ENCODE peak calls at places on chromosomes 11 and 22, in four cellular contexts. One of them, this sample, is unnamed.

GRCh38 chr11:17861036-17861755 is 126.6 kb downstream of the KCNC1 start:
- DNase-seq in brain microvascular endothelial cell: no peak
- DNase-seq in PC-9: no peak
- DNase-seq in neuronal stem cell: no peak
- DNase-seq in this sample: no peak

GRCh38 chr11:70501026-70501901 is 102.9 kb downstream of the CTTN start:
- DNase-seq in PC-9: no peak
- DNase-seq in brain microvascular endothelial cell: no peak
- DNase-seq in neuronal stem cell: no peak
- DNase-seq in this sample: no peak

GRCh38 chr11:117825538-117826359 is 1.2 kb upstream of the FXYD2 start:
- DNase-seq in PC-9: no peak
- DNase-seq in brain microvascular endothelial cell: no peak
- DNase-seq in neuronal stem cell: no peak
- DNase-seq in this sample: no peak

GRCh38 chr22:45895436-45896152 is 81.4 kb downstream of the WNT7B start:
- DNase-seq in brain microvascular endothelial cell: no peak
- DNase-seq in PC-9: no peak
- DNase-seq in neuronal stem cell: no peak
- DNase-seq in this sample: no peak

GRCh38 chr11:84890706-84891105 is 736.4 kb downstream of the DLG2 start:
- DNase-seq in PC-9: no peak
- DNase-seq in neuronal stem cell: peak
- DNase-seq in brain microvascular endothelial cell: peak
- DNase-seq in this sample: no peak

GRCh38 chr11:57444362-57445074 is 15.8 kb upstream of the RTN4RL2 start:
- DNase-seq in PC-9: no peak
- DNase-seq in neuronal stem cell: no peak
- DNase-seq in brain microvascular endothelial cell: no peak
- DNase-seq in this sample: no peak

GRCh38 chr11:94303884-94304459 is 408 bp upstream of the IZUMO1R start:
- DNase-seq in neuronal stem cell: no peak
- DNase-seq in PC-9: no peak
- DNase-seq in brain microvascular endothelial cell: no peak
- DNase-seq in this sample: no peak

GRCh38 chr11:131643171-131643570 is 272.8 kb downstream of the NTM start:
- DNase-seq in PC-9: no peak
- DNase-seq in neuronal stem cell: no peak
- DNase-seq in brain microvascular endothelial cell: no peak
- DNase-seq in this sample: no peak

GRCh38 chr11:72758304-72758689 is 6.1 kb upstream of the ARAP1 start:
- DNase-seq in brain microvascular endothelial cell: peak
- DNase-seq in neuronal stem cell: no peak
- DNase-seq in PC-9: no peak
- DNase-seq in this sample: no peak

GRCh38 chr22:48218889-48219420 is 1456.5 kb downstream of the TBC1D22A start:
- DNase-seq in PC-9: no peak
- DNase-seq in brain microvascular endothelial cell: no peak
- DNase-seq in neuronal stem cell: no peak
- DNase-seq in this sample: no peak

GRCh38 chr11:20367313-20367948 is 3.9 kb downstream of the HTATIP2 start:
- DNase-seq in neuronal stem cell: no peak
- DNase-seq in PC-9: peak
- DNase-seq in brain microvascular endothelial cell: peak
- DNase-seq in this sample: peak

GRCh38 chr22:48743601-48744282 is 1083.9 kb downstream of the BRD1 start:
- DNase-seq in PC-9: no peak
- DNase-seq in brain microvascular endothelial cell: no peak
- DNase-seq in neuronal stem cell: no peak
- DNase-seq in this sample: no peak

GRCh38 chr11:103326070-103326794 is 217.0 kb downstream of the DYNC2H1 start:
- DNase-seq in neuronal stem cell: peak
- DNase-seq in PC-9: peak
- DNase-seq in brain microvascular endothelial cell: peak
- DNase-seq in this sample: no peak

GRCh38 chr11:12199231-12199948 is 89.0 kb downstream of the MICAL2 start:
- DNase-seq in brain microvascular endothelial cell: no peak
- DNase-seq in neuronal stem cell: no peak
- DNase-seq in PC-9: no peak
- DNase-seq in this sample: no peak

GRCh38 chr22:37189011-37189466 is 992 bp upstream of the C1QTNF6 start:
- DNase-seq in neuronal stem cell: no peak
- DNase-seq in PC-9: peak
- DNase-seq in brain microvascular endothelial cell: no peak
- DNase-seq in this sample: peak

GRCh38 chr11:128157423-128158298 is 429.7 kb downstream of the ETS1 start:
- DNase-seq in neuronal stem cell: peak
- DNase-seq in PC-9: peak
- DNase-seq in brain microvascular endothelial cell: peak
- DNase-seq in this sample: peak

GRCh38 chr11:10476927-10477689 is 22.0 kb downstream of the AMPD3 start:
- DNase-seq in neuronal stem cell: no peak
- DNase-seq in PC-9: no peak
- DNase-seq in brain microvascular endothelial cell: no peak
- DNase-seq in this sample: no peak

GRCh38 chr22:35530700-35531099 is 9.9 kb upstream of the RASD2 start:
- DNase-seq in brain microvascular endothelial cell: no peak
- DNase-seq in neuronal stem cell: no peak
- DNase-seq in PC-9: no peak
- DNase-seq in this sample: no peak

GRCh38 chr11:45472713-45473317 is 186.7 kb upstream of the SYT13 start:
- DNase-seq in brain microvascular endothelial cell: no peak
- DNase-seq in PC-9: no peak
- DNase-seq in neuronal stem cell: no peak
- DNase-seq in this sample: no peak

GRCh38 chr11:42025404-42025803 is 566.0 kb upstream of the LRRC4C start:
- DNase-seq in PC-9: no peak
- DNase-seq in brain microvascular endothelial cell: peak
- DNase-seq in neuronal stem cell: no peak
- DNase-seq in this sample: no peak

GRCh38 chr11:131195801-131196517 is 174.5 kb upstream of the NTM start:
- DNase-seq in neuronal stem cell: no peak
- DNase-seq in PC-9: no peak
- DNase-seq in brain microvascular endothelial cell: peak
- DNase-seq in this sample: no peak

GRCh38 chr11:15704064-15704463 is 589.3 kb downstream of the INSC start:
- DNase-seq in neuronal stem cell: no peak
- DNase-seq in brain microvascular endothelial cell: no peak
- DNase-seq in PC-9: no peak
- DNase-seq in this sample: no peak

GRCh38 chr11:43574949-43575915 is 105.3 kb upstream of the HSD17B12 start:
- DNase-seq in neuronal stem cell: no peak
- DNase-seq in PC-9: no peak
- DNase-seq in brain microvascular endothelial cell: peak
- DNase-seq in this sample: peak

GRCh38 chr11:63866211-63866610 is 27.3 kb downstream of the MARK2 start:
- DNase-seq in brain microvascular endothelial cell: peak
- DNase-seq in PC-9: no peak
- DNase-seq in neuronal stem cell: no peak
- DNase-seq in this sample: peak

GRCh38 chr11:643849-644738 is 7.0 kb downstream of the DRD4 start:
- DNase-seq in PC-9: no peak
- DNase-seq in neuronal stem cell: no peak
- DNase-seq in brain microvascular endothelial cell: no peak
- DNase-seq in this sample: no peak

GRCh38 chr11:862028-862703 is 19.5 kb downstream of the TSPAN4 start:
- DNase-seq in PC-9: no peak
- DNase-seq in neuronal stem cell: no peak
- DNase-seq in brain microvascular endothelial cell: no peak
- DNase-seq in this sample: no peak

GRCh38 chr11:121890377-121890776 is 225.6 kb downstream of the BLID start:
- DNase-seq in neuronal stem cell: no peak
- DNase-seq in brain microvascular endothelial cell: peak
- DNase-seq in PC-9: no peak
- DNase-seq in this sample: no peak

GRCh38 chr11:279966-280761 is 2.0 kb downstream of the NLRP6 start:
- DNase-seq in neuronal stem cell: no peak
- DNase-seq in brain microvascular endothelial cell: no peak
- DNase-seq in PC-9: no peak
- DNase-seq in this sample: peak

GRCh38 chr22:42726811-42727210 is 6.1 kb upstream of the A4GALT start:
- DNase-seq in brain microvascular endothelial cell: no peak
- DNase-seq in neuronal stem cell: no peak
- DNase-seq in PC-9: peak
- DNase-seq in this sample: no peak

DNA sequence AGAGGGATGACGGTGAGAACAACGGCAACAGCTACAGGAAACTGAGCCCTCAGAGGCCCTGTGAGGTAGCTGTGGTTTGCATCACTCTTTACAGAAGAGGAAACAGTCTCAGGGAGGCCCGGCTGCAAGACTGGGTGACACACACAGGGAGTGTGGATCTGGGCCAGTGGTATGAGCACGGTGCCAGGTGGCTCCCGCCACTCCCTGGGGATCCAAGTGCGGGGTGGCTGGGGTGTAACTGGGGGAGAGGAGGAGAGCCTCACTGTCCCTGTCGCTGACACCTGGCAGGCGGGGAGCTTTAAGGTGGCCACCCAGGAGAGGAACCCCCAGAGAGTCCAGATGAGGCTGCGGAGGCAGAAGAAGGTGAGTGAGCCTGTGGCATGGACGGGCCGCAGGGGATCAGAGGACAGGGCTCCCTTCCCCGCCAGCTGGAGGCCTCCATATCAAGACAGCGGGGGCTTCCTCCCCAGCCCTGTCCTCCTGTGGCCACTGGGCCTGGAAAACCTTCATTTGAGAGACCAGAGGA is 5.6 kb downstream of the RGL4 start:
- DNase-seq in PC-9: no peak
- DNase-seq in brain microvascular endothelial cell: peak
- DNase-seq in neuronal stem cell: no peak
- DNase-seq in this sample: peak
- H3K4me3 ChIP-seq in PC-9: no peak
- H3K4me3 ChIP-seq in brain microvascular endothelial cell: no peak
- H3K4me3 ChIP-seq in neuronal stem cell: no peak
- H3K4me3 ChIP-seq in this sample: peak

DNA sequence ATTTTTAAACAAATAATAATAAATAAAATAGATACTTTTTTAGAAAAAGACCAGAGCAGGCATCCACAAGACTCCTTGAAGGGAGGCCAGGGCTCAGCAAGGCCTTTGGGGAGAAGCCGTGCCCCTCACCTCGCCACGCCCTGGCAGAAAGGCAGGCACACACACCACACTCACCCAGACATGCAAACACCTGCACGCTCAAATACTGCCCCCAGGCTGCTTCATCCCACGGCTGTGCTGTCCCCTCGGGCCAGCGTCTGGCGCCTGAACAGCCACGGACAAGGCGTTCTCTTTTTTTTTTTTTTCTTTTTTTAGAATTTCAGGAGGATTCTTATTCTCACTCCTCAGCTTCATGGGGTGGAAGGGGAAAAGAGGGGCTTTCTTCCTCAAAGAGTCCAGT is 1.5 kb downstream of the FADS3 start:
- DNase-seq in PC-9: no peak
- DNase-seq in brain microvascular endothelial cell: no peak
- DNase-seq in neuronal stem cell: no peak
- DNase-seq in this sample: no peak
- H3K4me3 ChIP-seq in PC-9: peak
- H3K4me3 ChIP-seq in brain microvascular endothelial cell: no peak
- H3K4me3 ChIP-seq in neuronal stem cell: no peak
- H3K4me3 ChIP-seq in this sample: no peak

GRCh38 chr11:7512525-7513209 is 1.1 kb upstream of the PPFIBP2 start:
- DNase-seq in PC-9: no peak
- DNase-seq in brain microvascular endothelial cell: no peak
- DNase-seq in neuronal stem cell: no peak
- DNase-seq in this sample: no peak
- H3K4me3 ChIP-seq in PC-9: peak
- H3K4me3 ChIP-seq in brain microvascular endothelial cell: peak
- H3K4me3 ChIP-seq in neuronal stem cell: peak
- H3K4me3 ChIP-seq in this sample: peak

DNA sequence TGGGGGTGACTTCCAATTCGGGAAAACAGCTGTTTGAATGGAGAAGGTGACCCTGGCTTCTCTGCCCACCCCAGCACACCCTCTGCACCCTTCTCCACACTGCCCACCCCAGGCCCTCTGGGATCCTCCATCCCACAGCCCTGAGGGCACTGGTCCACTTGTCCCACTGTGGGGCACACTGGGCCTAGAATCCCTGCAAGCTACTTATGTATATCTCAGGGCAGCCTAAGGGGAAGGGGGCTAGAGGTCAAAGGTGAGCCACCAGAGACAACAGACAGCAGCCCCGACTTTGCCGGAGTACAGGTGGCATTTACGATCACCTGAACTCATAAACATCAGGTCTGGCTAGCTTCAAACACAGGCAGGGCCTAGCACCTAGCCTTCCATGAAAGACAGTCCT is 686 bp upstream of the SCUBE2 start:
- DNase-seq in PC-9: no peak
- DNase-seq in brain microvascular endothelial cell: no peak
- DNase-seq in neuronal stem cell: no peak
- DNase-seq in this sample: no peak
- H3K4me3 ChIP-seq in PC-9: no peak
- H3K4me3 ChIP-seq in brain microvascular endothelial cell: no peak
- H3K4me3 ChIP-seq in neuronal stem cell: no peak
- H3K4me3 ChIP-seq in this sample: no peak

GRCh38 chr11:126079640-126080205 is 17.1 kb upstream of the CDON start:
- DNase-seq in brain microvascular endothelial cell: no peak
- DNase-seq in neuronal stem cell: no peak
- DNase-seq in PC-9: peak
- DNase-seq in this sample: no peak
- H3K4me3 ChIP-seq in brain microvascular endothelial cell: no peak
- H3K4me3 ChIP-seq in neuronal stem cell: no peak
- H3K4me3 ChIP-seq in PC-9: peak
- H3K4me3 ChIP-seq in this sample: no peak

GRCh38 chr11:86673055-86673843 is 833 bp upstream of the ME3 start:
- DNase-seq in brain microvascular endothelial cell: no peak
- DNase-seq in PC-9: no peak
- DNase-seq in neuronal stem cell: no peak
- DNase-seq in this sample: no peak
- H3K4me3 ChIP-seq in brain microvascular endothelial cell: no peak
- H3K4me3 ChIP-seq in PC-9: peak
- H3K4me3 ChIP-seq in neuronal stem cell: no peak
- H3K4me3 ChIP-seq in this sample: no peak

DNA sequence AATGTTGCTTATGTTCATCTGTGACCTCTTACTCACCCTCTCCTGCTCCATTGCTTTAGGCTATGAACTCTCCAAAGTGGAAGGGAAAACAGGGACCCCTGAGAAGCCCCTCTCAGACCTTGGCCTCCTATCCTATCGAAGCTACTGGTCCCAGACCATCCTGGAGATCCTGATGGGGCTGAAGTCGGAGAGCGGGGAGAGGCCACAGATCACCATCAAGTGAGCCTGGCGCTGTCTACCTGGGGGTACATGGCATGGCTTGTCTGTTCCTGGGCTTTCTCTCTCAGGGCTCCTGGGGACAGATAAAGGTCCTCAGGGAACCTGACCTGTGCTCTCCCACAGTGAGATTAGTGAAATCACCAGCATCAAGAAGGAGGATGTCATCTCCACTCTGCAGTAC is 2.1 kb downstream of the RNASEH2C start:
- DNase-seq in brain microvascular endothelial cell: no peak
- DNase-seq in neuronal stem cell: no peak
- DNase-seq in PC-9: no peak
- DNase-seq in this sample: no peak
- H3K4me3 ChIP-seq in brain microvascular endothelial cell: no peak
- H3K4me3 ChIP-seq in neuronal stem cell: peak
- H3K4me3 ChIP-seq in PC-9: no peak
- H3K4me3 ChIP-seq in this sample: no peak

GRCh38 chr11:1869427-1870325 is 16.8 kb downstream of the LSP1 start:
- DNase-seq in brain microvascular endothelial cell: no peak
- DNase-seq in neuronal stem cell: no peak
- DNase-seq in PC-9: no peak
- DNase-seq in this sample: no peak
- H3K4me3 ChIP-seq in brain microvascular endothelial cell: no peak
- H3K4me3 ChIP-seq in neuronal stem cell: no peak
- H3K4me3 ChIP-seq in PC-9: no peak
- H3K4me3 ChIP-seq in this sample: no peak